ENCODE peak calls at places on chromosomes 5 and 9, in five cellular contexts. C is pancreas, P is heart left ventricle, T is ascending aorta, Z is uterus. N is an unnamed sample.

GRCh38 chr5:143506881-143507552 is 103.5 kb upstream of the NR3C1 start:
- DNase-seq in T (no peak), Z (no peak), P (no peak), C (no peak), N (no peak)

GRCh38 chr5:108670591-108671335 is 76.9 kb upstream of the FER start:
- DNase-seq in C (no peak), P (peak), T (no peak), Z (no peak), N (no peak)

GRCh38 chr5:78065663-78066062 is 228.8 kb downstream of the AP3B1 start:
- DNase-seq in Z (no peak), T (no peak), C (no peak), P (no peak), N (peak)

GRCh38 chr9:133167096-133167695 is 3.5 kb upstream of the GBGT1 start:
- DNase-seq in P (no peak), Z (no peak), T (no peak), C (no peak), N (no peak)

GRCh38 chr9:117916291-117916690 is 212.1 kb downstream of the TLR4 start:
- DNase-seq in P (no peak), Z (no peak), T (no peak), C (no peak), N (no peak)

GRCh38 chr9:6080154-6080716 is 64.8 kb upstream of the RANBP6 start:
- DNase-seq in C (peak), P (peak), Z (peak), T (peak), N (peak)

GRCh38 chr5:131735393-131735792 is 61.4 kb downstream of the FNIP1 start:
- DNase-seq in P (no peak), T (no peak), C (no peak), Z (no peak), N (no peak)

GRCh38 chr5:37132646-37133045 is 116.5 kb downstream of the CPLANE1 start:
- DNase-seq in Z (no peak), C (no peak), T (no peak), P (no peak), N (no peak)

GRCh38 chr5:63245271-63245670 is 666.7 kb downstream of the LRRC70 start:
- DNase-seq in C (no peak), Z (no peak), T (no peak), P (no peak), N (no peak)

GRCh38 chr9:99362317-99362716 is 140.2 kb downstream of the SEC61B start:
- DNase-seq in P (no peak), Z (no peak), C (no peak), T (no peak), N (no peak)

GRCh38 chr5:77915346-77915745 is 139.2 kb upstream of the TBCA start:
- DNase-seq in C (no peak), T (no peak), Z (no peak), P (no peak), N (no peak)

GRCh38 chr5:93789173-93790070 is 48.0 kb upstream of the POU5F2 start:
- DNase-seq in P (no peak), C (no peak), T (no peak), Z (no peak), N (no peak)

GRCh38 chr5:73154607-73155006 is 18.4 kb upstream of the TMEM174 start:
- DNase-seq in P (no peak), T (no peak), Z (no peak), C (no peak), N (no peak)

GRCh38 chr5:756171-756570 is 28.4 kb downstream of the ZDHHC11B start:
- DNase-seq in Z (peak), P (peak), T (peak), C (peak), N (peak)

DNA sequence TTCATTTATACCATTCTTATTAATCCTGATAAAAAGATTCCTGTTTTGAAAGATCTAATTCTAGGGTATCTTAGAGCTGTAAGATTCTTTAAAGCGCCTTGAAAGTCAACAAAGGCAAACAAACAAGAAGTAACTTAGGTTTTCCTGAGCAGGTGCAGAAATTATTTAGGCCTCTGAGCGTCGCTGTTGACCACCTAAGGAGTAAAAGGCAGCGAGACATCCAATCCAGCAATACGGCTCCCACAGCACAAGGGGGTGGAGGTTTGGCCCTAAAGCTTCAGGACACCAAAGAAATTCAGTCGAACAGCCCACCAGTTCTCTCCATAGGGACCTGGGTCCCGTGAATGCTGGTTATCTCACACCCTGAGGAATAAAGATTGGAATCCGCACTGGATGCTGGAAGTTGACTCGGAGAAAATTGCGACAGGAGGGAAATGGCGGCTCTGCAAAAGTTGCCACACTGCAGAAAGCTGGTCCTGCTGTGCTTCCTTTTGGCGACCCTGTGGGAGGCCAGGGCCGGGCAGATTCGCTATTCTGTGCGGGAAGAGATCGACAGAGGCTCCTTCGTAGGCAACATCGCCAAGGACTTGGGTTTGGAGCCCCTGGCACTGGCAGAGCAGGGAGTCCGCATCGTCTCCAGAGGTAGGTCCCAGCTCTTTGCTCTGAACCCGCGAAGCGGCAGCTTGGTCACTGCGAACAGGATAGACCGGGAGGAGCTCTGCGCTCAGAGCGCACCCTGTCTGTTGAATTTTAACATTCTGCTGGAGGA is at the start of gene PCDHGA2:
- DNase-seq in T (no peak), Z (no peak), C (no peak), P (peak), N (peak)
- TF ChIP-seq CTCF in T (peak), Z (no peak), C (peak), P (peak), N (peak)

DNA sequence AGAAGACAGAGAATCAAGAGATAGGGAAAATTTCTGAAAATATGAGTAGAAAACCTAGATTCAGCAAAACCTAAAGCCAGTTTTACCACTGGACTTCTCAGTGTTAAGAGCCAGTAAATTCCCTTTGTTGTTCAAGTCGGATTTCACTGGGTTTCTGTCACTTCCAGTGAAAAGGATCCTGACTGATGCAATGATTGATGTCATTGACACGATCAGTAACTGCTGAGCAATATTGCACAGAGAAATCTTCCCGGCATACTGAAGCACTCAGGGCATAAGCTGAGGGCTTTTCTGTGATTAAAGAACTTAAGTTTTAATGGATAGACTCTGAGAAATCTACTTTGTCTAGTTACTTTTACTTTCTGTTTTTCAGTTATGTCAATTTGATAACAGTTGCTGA is 62.0 kb downstream of the DENND1A start:
- DNase-seq in P (no peak), T (no peak), C (no peak), Z (no peak), N (no peak)
- H3K27ac ChIP-seq in P (peak), T (no peak), C (no peak), Z (no peak), N (no peak)

DNA sequence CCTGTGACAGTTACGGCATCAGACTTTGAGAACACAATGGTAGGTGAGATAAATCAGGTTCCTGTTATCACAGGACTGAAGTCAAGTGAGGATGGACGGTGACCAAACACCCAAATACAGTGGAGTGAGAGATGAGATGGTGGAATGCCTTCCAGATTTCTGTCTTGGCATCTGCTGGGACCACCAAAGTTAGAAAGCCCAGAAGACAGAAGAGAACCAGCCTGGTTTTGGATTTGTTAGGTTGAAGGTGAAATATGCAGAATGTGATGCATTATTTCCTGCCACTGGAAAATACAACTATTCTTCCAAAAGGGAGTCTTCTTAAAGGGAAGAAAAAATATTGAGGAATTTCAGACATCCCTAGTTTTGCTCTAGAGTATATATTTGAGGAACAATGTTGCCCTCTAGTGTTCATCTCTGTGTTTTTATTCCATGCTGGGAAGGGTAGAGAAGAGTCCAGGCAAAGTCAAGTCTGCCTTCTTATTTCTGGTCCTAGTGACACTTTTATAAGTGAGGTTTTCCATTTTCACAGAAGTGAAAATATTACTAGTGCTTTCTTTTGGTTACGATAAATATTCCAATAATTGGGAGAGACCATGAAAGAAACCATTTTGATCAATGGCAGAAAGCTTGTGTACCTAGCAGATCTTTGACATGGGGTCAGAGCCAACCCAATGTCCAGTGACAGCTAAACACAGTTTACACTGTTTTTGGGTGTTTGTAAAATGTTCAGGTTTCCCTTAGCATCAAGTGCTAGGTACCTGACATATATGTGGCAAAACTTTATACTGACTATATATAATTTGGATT is 142.3 kb upstream of the ANKH start:
- DNase-seq in Z (no peak), C (no peak), T (no peak), P (no peak), N (no peak)
- TF ChIP-seq CTCF in Z (peak), C (peak), T (peak), P (peak), N (peak)

DNA sequence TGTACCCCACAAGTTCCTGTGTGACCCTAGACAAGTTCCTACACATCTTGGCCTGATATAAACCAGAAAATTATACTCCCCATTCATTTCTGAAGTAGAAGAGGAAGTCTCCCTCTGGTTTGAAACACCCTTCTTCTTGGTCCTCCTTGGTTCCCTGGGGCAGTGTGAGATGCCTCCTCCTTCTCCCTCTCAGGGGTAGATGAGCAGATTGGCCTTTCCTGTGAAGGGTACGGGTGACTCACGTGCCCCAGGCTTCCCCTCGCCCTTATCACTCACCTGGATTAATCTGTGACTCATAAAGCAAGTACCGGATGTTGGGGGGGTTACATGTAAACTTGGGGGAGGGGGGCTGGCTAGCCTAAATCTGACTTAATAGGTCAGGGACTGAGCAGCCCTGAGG is 11.1 kb upstream of the AQP3 start:
- DNase-seq in T (no peak), Z (no peak), C (no peak), P (no peak), N (peak)
- H3K27ac ChIP-seq in T (no peak), Z (no peak), C (no peak), P (no peak), N (no peak)

DNA sequence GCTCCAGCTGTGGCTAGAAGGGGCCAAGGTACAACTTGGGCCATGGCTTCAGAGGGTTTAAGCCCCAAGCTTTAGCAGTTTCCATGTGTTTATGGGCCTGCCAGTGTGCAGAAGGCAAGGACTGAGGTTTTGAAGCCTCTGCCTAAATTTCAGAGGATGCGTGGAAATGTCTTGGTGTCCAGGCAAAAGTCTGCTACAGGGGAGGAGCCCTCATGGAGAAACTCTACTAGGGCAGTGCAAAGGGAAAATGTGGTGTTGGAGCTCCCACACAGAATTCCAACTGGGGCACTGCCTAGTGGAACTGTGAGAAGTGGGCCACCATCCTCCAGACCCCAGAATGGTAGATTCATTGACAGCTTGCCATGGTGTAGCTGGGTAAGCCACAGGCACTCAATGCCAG is 527.2 kb upstream of the RORB start:
- DNase-seq in C (no peak), P (no peak), T (no peak), Z (no peak), N (no peak)
- TF ChIP-seq CTCF in C (no peak), P (no peak), T (no peak), Z (no peak), N (no peak)

GRCh38 chr5:141942185-141942857 is 15.7 kb downstream of the PCDH12 start:
- DNase-seq in P (no peak), T (no peak), C (no peak), Z (no peak), N (no peak)
- H3K27ac ChIP-seq in P (peak), T (peak), C (no peak), Z (no peak), N (no peak)

DNA sequence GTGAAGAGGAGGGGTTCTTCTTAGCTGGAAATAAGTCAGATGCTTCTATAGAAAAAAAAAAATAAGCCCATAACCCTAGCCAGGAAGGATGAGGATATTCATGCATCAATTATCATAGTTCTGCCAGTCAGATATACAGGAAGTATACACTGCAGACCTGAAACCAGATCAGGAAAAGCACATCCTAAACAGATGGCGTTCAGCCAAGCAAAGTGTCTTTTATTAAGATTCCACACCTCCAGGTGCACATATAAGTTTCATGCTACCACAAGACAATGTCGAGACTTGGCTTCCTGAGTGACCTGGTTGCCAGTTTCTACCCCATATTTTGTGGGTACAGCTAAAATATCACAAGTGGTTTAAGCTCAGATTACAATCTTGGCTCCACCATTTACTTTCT is 108.3 kb downstream of the CETN3 start:
- DNase-seq in T (no peak), Z (no peak), C (no peak), P (no peak), N (no peak)
- TF ChIP-seq CTCF in T (no peak), Z (no peak), C (no peak), P (no peak), N (no peak)

DNA sequence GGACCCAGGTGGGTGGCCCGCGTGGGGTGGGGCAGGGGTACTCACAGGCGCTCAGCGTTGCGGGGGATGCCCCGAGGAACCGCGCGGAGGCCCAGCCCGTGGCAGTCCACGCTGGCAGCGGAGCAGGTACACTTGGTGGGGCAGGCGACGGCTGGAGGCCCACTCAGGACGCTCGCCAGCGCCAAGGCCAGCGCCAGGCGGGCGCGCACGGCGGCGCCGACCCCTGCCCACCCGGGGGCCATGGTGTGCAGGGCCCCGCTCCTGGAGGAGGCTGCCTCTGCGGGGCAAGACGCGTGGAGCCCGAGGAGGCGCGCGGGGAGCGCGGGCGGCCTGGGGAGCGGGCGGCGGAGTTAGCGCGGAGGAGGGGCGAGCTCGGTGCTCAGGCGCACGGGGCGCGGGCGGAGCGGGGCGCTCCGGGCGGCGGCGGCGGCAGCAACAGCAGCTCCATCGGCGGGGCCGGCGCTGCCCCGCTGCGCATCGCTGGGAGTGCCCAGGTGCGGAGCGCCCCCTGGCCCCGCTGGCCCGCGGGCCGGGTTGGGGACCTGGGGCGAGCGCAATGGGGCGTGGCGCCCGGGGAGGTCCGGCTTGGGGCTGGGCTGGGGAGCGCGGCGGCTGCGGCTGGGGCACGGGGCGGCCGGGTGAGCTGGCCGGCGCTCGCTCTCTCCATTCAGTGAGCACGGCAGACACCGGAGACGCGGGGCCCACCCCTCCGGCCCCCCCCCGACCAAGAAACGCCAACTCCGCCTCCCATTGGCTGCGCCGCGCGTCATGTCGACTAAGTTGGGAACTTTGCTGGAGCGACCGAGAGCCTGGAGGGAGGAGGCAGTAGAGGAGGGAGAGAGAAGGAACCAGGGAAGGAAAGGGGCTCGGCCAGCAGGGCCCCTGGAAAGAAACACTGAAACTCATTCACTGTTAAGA is at the start of gene SLIT3:
- DNase-seq in Z (peak), P (peak), T (peak), C (peak), N (peak)
- H3K27ac ChIP-seq in Z (peak), P (peak), T (peak), C (no peak), N (no peak)

N was measured in endodermal cell.